ENCODE peak calls at places on chromosomes 2 and 18, in four cellular contexts. V is HFFc6, H is HFF-Myc, N is Kasumi-1. C is an unnamed sample.
A peak's percentile ranks its signal among the peaks of the same experiment; 100 is the strongest.

GRCh38 chr2:102099536-102100293 is 42.8 kb upstream of the IL1R1 start:
- DNase-seq in V (no peak), H (no peak), N (no peak), C (no peak)

GRCh38 chr2:159795781-159796667 is 2.0 kb downstream of the CD302 start:
- DNase-seq in V (no peak), H (no peak), N (no peak), C (no peak)

GRCh38 chr2:182228741-182229140 is 198.1 kb downstream of the PDE1A start:
- DNase-seq in V (peak; percentile 76), H (no peak), N (no peak), C (peak; percentile 20)

GRCh38 chr2:95333888-95334338 is 36.8 kb downstream of the KCNIP3 start:
- DNase-seq in V (peak; percentile 93), H (peak; percentile 97), N (no peak), C (peak; percentile 77)

GRCh38 chr2:20178404-20179178 is 46.3 kb downstream of the SDC1 start:
- DNase-seq in V (no peak), H (no peak), N (no peak), C (no peak)

GRCh38 chr2:152165780-152166179 is 9.8 kb downstream of the STAM2 start:
- DNase-seq in V (no peak), H (no peak), N (no peak), C (no peak)

GRCh38 chr18:57210711-57211411 is 64.0 kb downstream of the BOD1L2 start:
- DNase-seq in V (no peak), H (no peak), N (no peak), C (no peak)

GRCh38 chr2:120347387-120348010 is 1.6 kb downstream of the INHBB start:
- DNase-seq in V (no peak), H (no peak), N (no peak), C (peak; percentile 50)

GRCh38 chr2:31136732-31137131 is 1.5 kb downstream of the GALNT14 start:
- DNase-seq in V (no peak), H (no peak), N (peak; percentile 44), C (no peak)

GRCh38 chr2:237097911-237098702 is 12.4 kb downstream of the COPS8 start:
- DNase-seq in V (peak; percentile 97), H (peak; percentile 65), N (no peak), C (peak; percentile 66)

GRCh38 chr2:37631698-37632097 is 39.7 kb downstream of the CDC42EP3 start:
- DNase-seq in V (no peak), H (no peak), N (no peak), C (no peak)

GRCh38 chr2:223026357-223027110 is 25.5 kb upstream of the KCNE4 start:
- DNase-seq in V (no peak), H (no peak), N (no peak), C (no peak)

GRCh38 chr2:169767243-169767888 is 31.3 kb upstream of the SSB start:
- DNase-seq in V (peak; percentile 44), H (peak; percentile 29), N (peak; percentile 73), C (peak; percentile 74)

GRCh38 chr2:127219716-127220090 is 396 bp downstream of the CYP27C1 start:
- DNase-seq in V (no peak), H (no peak), N (no peak), C (peak; percentile 28)

GRCh38 chr2:159612255-159612901 is 4.0 kb downstream of the BAZ2B start:
- DNase-seq in V (no peak), H (no peak), N (no peak), C (no peak)

GRCh38 chr2:19505199-19506136 is 147.0 kb upstream of the OSR1 start:
- DNase-seq in V (no peak), H (no peak), N (no peak), C (no peak)

GRCh38 chr2:1632006-1632348 is 112.3 kb downstream of the PXDN start:
- DNase-seq in V (peak; percentile 57), H (no peak), N (no peak), C (peak; percentile 67)

GRCh38 chr2:237524631-237525030 is 37.6 kb downstream of the MLPH start:
- DNase-seq in V (no peak), H (no peak), N (no peak), C (no peak)

C was measured in AG08396.